ENCODE peak calls at places on chromosomes 12 and 14, in six cellular contexts. B, P, G, A, S and H are unnamed samples.
A peak's percentile ranks its signal among the peaks of the same experiment; 100 is the strongest.

GRCh38 chr12:116939734-116940133 is 29.0 kb downstream of the FBXW8 start:
- DNase-seq in B (no peak), P (no peak), G (no peak), A (no peak), S (no peak), H (no peak)

GRCh38 chr12:45989857-45990467 is 412 bp downstream of the SCAF11 start:
- DNase-seq in B (no peak), P (no peak), G (peak; percentile 34), A (peak; percentile 47), S (peak; percentile 52), H (peak; percentile 39)

GRCh38 chr12:46356655-46357437 is 15.7 kb downstream of the SLC38A2 start:
- DNase-seq in B (no peak), P (no peak), G (no peak), A (no peak), S (no peak), H (no peak)

GRCh38 chr14:64812412-64812811 is 67.3 kb downstream of the SPTB start:
- DNase-seq in B (no peak), P (no peak), G (no peak), A (no peak), S (no peak), H (no peak)

GRCh38 chr12:116384629-116385485 is 107.4 kb upstream of the MED13L start:
- DNase-seq in B (peak; percentile 68), P (peak; percentile 90), G (no peak), A (no peak), S (peak; percentile 20), H (peak; percentile 82)

GRCh38 chr12:110934093-110934852 is 13.9 kb upstream of the MYL2 start:
- DNase-seq in B (peak; percentile 10), P (no peak), G (no peak), A (peak; percentile 12), S (no peak), H (peak; percentile 41)

GRCh38 chr14:63435838-63436237 is 107.3 kb downstream of the PPP2R5E start:
- DNase-seq in B (peak; percentile 67), P (peak; percentile 89), G (peak; percentile 63), A (no peak), S (no peak), H (peak; percentile 47)

GRCh38 chr12:102879144-102879763 is 37.8 kb downstream of the PAH start:
- DNase-seq in B (peak; percentile 9), P (peak; percentile 60), G (peak; percentile 7), A (peak; percentile 79), S (no peak), H (peak; percentile 6)

GRCh38 chr12:128810182-128811127 is 13.3 kb downstream of the SLC15A4 start:
- DNase-seq in B (no peak), P (peak; percentile 62), G (no peak), A (peak; percentile 15), S (no peak), H (no peak)

GRCh38 chr12:132951649-132952048 is 4.5 kb downstream of the ZNF605 start:
- DNase-seq in B (no peak), P (no peak), G (no peak), A (no peak), S (no peak), H (no peak)

GRCh38 chr12:67366530-67367196 is 97.5 kb downstream of the CAND1 start:
- DNase-seq in B (peak; percentile 53), P (peak; percentile 91), G (peak; percentile 17), A (peak; percentile 82), S (no peak), H (peak; percentile 82)

GRCh38 chr14:93693914-93694313 is 94.4 kb downstream of the PRIMA1 start:
- DNase-seq in B (no peak), P (no peak), G (no peak), A (no peak), S (no peak), H (no peak)